ENCODE peak calls at places on chromosomes 5 and 9, in five cellular contexts. U is T-helper 17 cell; K is stimulated activated CD4-positive, alpha-beta T cell treated with anti-CD3 and anti-CD28 coated beads, Interleukin-12 subunit alpha, Interleukin-12 subunit beta, amount 100 ng/mL, for 48 hours; T is substantia nigra; Z is OCI-M1. I is an unnamed sample.

GRCh38 chr5:151694035-151694485 is 7.3 kb upstream of the SPARC start:
- DNase-seq in U (no peak), K (no peak), T (no peak), Z (no peak), I (no peak)

GRCh38 chr9:19517202-19517942 is 108.6 kb downstream of the ACER2 start:
- DNase-seq in U (no peak), K (no peak), T (no peak), Z (peak), I (no peak)

GRCh38 chr5:9245071-9245470 is 300.8 kb downstream of the SEMA5A start:
- DNase-seq in U (no peak), K (no peak), T (no peak), Z (no peak), I (no peak)

GRCh38 chr5:25064306-25064705 is 419.5 kb upstream of the CDH10 start:
- DNase-seq in U (no peak), K (no peak), T (no peak), Z (no peak), I (no peak)

GRCh38 chr9:121860213-121860612 is 208.8 kb downstream of the DAB2IP start:
- DNase-seq in U (no peak), K (no peak), T (no peak), Z (no peak), I (no peak)

GRCh38 chr5:38101897-38102296 is 156.5 kb upstream of the EGFLAM start:
- DNase-seq in U (no peak), K (no peak), T (no peak), Z (no peak), I (no peak)

GRCh38 chr9:16656432-16657169 is 213.9 kb downstream of the BNC2 start:
- DNase-seq in U (no peak), K (no peak), T (no peak), Z (no peak), I (no peak)

GRCh38 chr9:129923589-129923988 is 88.3 kb downstream of the USP20 start:
- DNase-seq in U (no peak), K (no peak), T (no peak), Z (no peak), I (no peak)

GRCh38 chr5:113612060-113612496 is 98.6 kb downstream of the YTHDC2 start:
- DNase-seq in U (no peak), K (no peak), T (no peak), Z (peak), I (no peak)

GRCh38 chr9:77944556-77945261 is 86.9 kb downstream of the GNAQ start:
- DNase-seq in U (no peak), K (no peak), T (no peak), Z (peak), I (no peak)

GRCh38 chr5:10533218-10533617 is 30.7 kb upstream of the ANKRD33B start:
- DNase-seq in U (no peak), K (no peak), T (no peak), Z (no peak), I (no peak)

GRCh38 chr9:111851536-111851935 is 45.1 kb upstream of the UGCG start:
- DNase-seq in U (no peak), K (no peak), T (no peak), Z (no peak), I (no peak)

GRCh38 chr9:2657427-2657826 is 35.8 kb downstream of the VLDLR start:
- DNase-seq in U (no peak), K (no peak), T (no peak), Z (peak), I (no peak)

GRCh38 chr5:37111426-37112382 is 137.5 kb downstream of the CPLANE1 start:
- DNase-seq in U (no peak), K (peak), T (no peak), Z (peak), I (no peak)

GRCh38 chr9:36250079-36250478 is 8.2 kb downstream of the GNE start:
- DNase-seq in U (no peak), K (no peak), T (no peak), Z (no peak), I (no peak)

GRCh38 chr9:16039988-16040761 is 487.3 kb downstream of the CCDC171 start:
- DNase-seq in U (no peak), K (no peak), T (no peak), Z (no peak), I (no peak)

GRCh38 chr5:107272954-107273353 is 397.8 kb downstream of the EFNA5 start:
- DNase-seq in U (no peak), K (no peak), T (no peak), Z (no peak), I (no peak)

GRCh38 chr9:18347381-18348084 is 126.4 kb upstream of the ADAMTSL1 start:
- DNase-seq in U (no peak), K (no peak), T (no peak), Z (no peak), I (no peak)

GRCh38 chr9:24899463-24899862 is 353.8 kb upstream of the IZUMO3 start:
- DNase-seq in U (no peak), K (no peak), T (no peak), Z (no peak), I (no peak)

GRCh38 chr9:103991698-103992097 is 102.4 kb upstream of the SMC2 start:
- DNase-seq in U (no peak), K (no peak), T (no peak), Z (no peak), I (no peak)

GRCh38 chr5:31232273-31232888 is 38.9 kb downstream of the CDH6 start:
- DNase-seq in U (no peak), K (no peak), T (no peak), Z (peak), I (no peak)

GRCh38 chr9:111662851-111663823 is 1.7 kb downstream of the GNG10 start:
- DNase-seq in U (no peak), K (no peak), T (no peak), Z (no peak), I (no peak)

GRCh38 chr5:61840354-61840753 is 465.7 kb upstream of the KIF2A start:
- DNase-seq in U (no peak), K (no peak), T (no peak), Z (no peak), I (no peak)

GRCh38 chr5:77987331-77987730 is 211.2 kb upstream of the TBCA start:
- DNase-seq in U (no peak), K (no peak), T (no peak), Z (no peak), I (no peak)

GRCh38 chr5:150628936-150629485 is 11.4 kb upstream of the SYNPO start:
- DNase-seq in U (no peak), K (no peak), T (no peak), Z (no peak), I (no peak)

GRCh38 chr9:6780690-6781089 is 22.9 kb downstream of the KDM4C start:
- DNase-seq in U (no peak), K (no peak), T (no peak), Z (no peak), I (no peak)

GRCh38 chr5:171316258-171317121 is 7.4 kb downstream of the TLX3 start:
- DNase-seq in U (no peak), K (no peak), T (no peak), Z (no peak), I (no peak)

GRCh38 chr5:124661317-124662141 is 84.9 kb downstream of the ZNF608 start:
- DNase-seq in U (no peak), K (no peak), T (no peak), Z (no peak), I (no peak)

GRCh38 chr5:160959804-160960203 is 107.8 kb upstream of the ATP10B start:
- DNase-seq in U (no peak), K (no peak), T (no peak), Z (no peak), I (no peak)

GRCh38 chr9:96509026-96509425 is 59.1 kb downstream of the HABP4 start:
- DNase-seq in U (no peak), K (no peak), T (no peak), Z (no peak), I (no peak)

GRCh38 chr9:34869390-34869789 is 88.7 kb upstream of the PHF24 start:
- DNase-seq in U (no peak), K (no peak), T (no peak), Z (peak), I (no peak)

I was measured in effector CD8-positive, alpha-beta T cell.